ENCODE peak calls at places on chromosomes 4 and X, in eight cellular contexts. E, V, Z, R, C, Y, K and X are unnamed samples.

GRCh38 chr4:37715889-37716402 is 29.8 kb upstream of the RELL1 start:
- DNase-seq in K (no peak), E (peak; percentile 66), R (peak; percentile 51), Z (peak; percentile 45), C (peak; percentile 45), Y (peak; percentile 33), V (no peak), X (no peak)

GRCh38 chr4:1551211-1551610 is 132.9 kb downstream of the FAM53A start:
- DNase-seq in R (no peak), Z (no peak), K (no peak), C (no peak), Y (no peak), V (no peak), E (no peak), X (no peak)

GRCh38 chrX:117839544-117839943 is 277.1 kb downstream of the KLHL13 start:
- DNase-seq in R (no peak), E (no peak), K (no peak), C (no peak), V (no peak), Y (no peak), Z (no peak), X (no peak)

GRCh38 chr4:144579411-144580020 is 66.4 kb upstream of the HHIP start:
- DNase-seq in K (no peak), Y (no peak), C (no peak), V (no peak), E (peak; percentile 71), Z (no peak), R (peak; percentile 90), X (no peak)

GRCh38 chr4:82268050-82268825 is 105.6 kb downstream of the HNRNPD start:
- DNase-seq in K (peak; percentile 15), E (peak; percentile 50), C (peak; percentile 40), R (peak; percentile 68), Z (no peak), V (peak; percentile 43), Y (peak; percentile 45), X (no peak)

GRCh38 chr4:106587558-106587957 is 219.0 kb upstream of the GIMD1 start:
- DNase-seq in K (no peak), Y (no peak), C (no peak), R (peak; percentile 85), V (no peak), E (peak; percentile 67), Z (no peak), X (no peak)

GRCh38 chr4:23631255-23631950 is 258.4 kb downstream of the PPARGC1A start:
- DNase-seq in V (no peak), Y (no peak), Z (no peak), K (no peak), R (no peak), E (no peak), C (no peak), X (no peak)

GRCh38 chr4:71473541-71474240 is 134.9 kb downstream of the SLC4A4 start:
- DNase-seq in Z (no peak), C (no peak), Y (no peak), K (no peak), E (no peak), V (no peak), R (no peak), X (no peak)

GRCh38 chr4:4673070-4673469 is 131.2 kb upstream of the STX18 start:
- DNase-seq in Z (no peak), Y (no peak), K (no peak), V (no peak), C (no peak), R (peak; percentile 35), E (no peak), X (no peak)

GRCh38 chrX:130378008-130378669 is 7.3 kb downstream of the GPR119 start:
- DNase-seq in C (no peak), R (no peak), Y (no peak), Z (no peak), K (no peak), V (peak; percentile 0), E (no peak), X (no peak)

GRCh38 chr4:31417051-31417450 is 696.9 kb downstream of the PCDH7 start:
- DNase-seq in K (no peak), C (no peak), Z (no peak), E (no peak), V (no peak), Y (no peak), R (no peak), X (no peak)

GRCh38 chrX:108304210-108304609 is 134.0 kb downstream of the COL4A6 start:
- DNase-seq in R (peak; percentile 22), C (no peak), V (no peak), Z (no peak), K (no peak), Y (no peak), E (peak; percentile 7), X (no peak)